ENCODE peak calls at places on chromosomes 13 and 19, in seven cellular contexts. C, W, Y, G, X, N and D are unnamed samples.

GRCh38 chr19:12112701-12113100 is 27.4 kb downstream of the ZNF20 start:
- DNase-seq in X (no peak), Y (peak), N (no peak), G (no peak), C (no peak), W (no peak), D (no peak)

GRCh38 chr19:46508206-46508605 is 12.5 kb upstream of the PNMA8B start:
- DNase-seq in N (no peak), W (peak), G (no peak), X (no peak), C (no peak), Y (no peak), D (no peak)

GRCh38 chr13:113138792-113139551 is 16.4 kb downstream of the F10 start:
- DNase-seq in X (no peak), W (no peak), C (no peak), Y (no peak), G (no peak), N (peak), D (no peak)

GRCh38 chr13:24684600-24684998 is 4.4 kb downstream of the ATP12A start:
- DNase-seq in Y (peak), C (no peak), N (no peak), X (no peak), G (no peak), W (peak), D (peak)

GRCh38 chr13:91804724-91805123 is 406.3 kb downstream of the GPC5 start:
- DNase-seq in Y (no peak), C (no peak), X (no peak), G (no peak), N (no peak), W (no peak), D (no peak)

GRCh38 chr13:19633340-19634128 is at the start of gene MPHOSPH8:
- DNase-seq in W (peak), N (peak), X (peak), Y (peak), C (peak), G (peak), D (peak)

GRCh38 chr13:85140192-85140591 is 659.0 kb downstream of the SLITRK6 start:
- DNase-seq in C (no peak), X (no peak), Y (no peak), N (no peak), G (no peak), W (no peak), D (no peak)

GRCh38 chr19:8209111-8209964 is at the start of gene CERS4:
- DNase-seq in W (peak), X (peak), G (peak), Y (peak), C (peak), N (peak), D (peak)

GRCh38 chr19:22144394-22144793 is 52.4 kb downstream of the ZNF676 start:
- DNase-seq in G (no peak), X (no peak), Y (no peak), W (peak), C (no peak), N (no peak), D (no peak)

GRCh38 chr19:1957562-1958248 is 16.7 kb downstream of the CSNK1G2 start:
- DNase-seq in X (no peak), W (no peak), C (no peak), N (no peak), G (no peak), Y (no peak), D (no peak)

GRCh38 chr19:1956143-1956537 is 15.2 kb downstream of the CSNK1G2 start:
- DNase-seq in N (no peak), G (no peak), X (no peak), W (no peak), Y (no peak), C (no peak), D (no peak)

GRCh38 chr19:1954547-1954946 is 13.6 kb downstream of the CSNK1G2 start:
- DNase-seq in Y (no peak), N (no peak), C (no peak), W (no peak), G (no peak), X (no peak), D (no peak)

GRCh38 chr19:1955171-1956142 is 14.5 kb downstream of the CSNK1G2 start:
- DNase-seq in N (no peak), W (no peak), G (no peak), C (no peak), Y (no peak), X (no peak), D (no peak)

GRCh38 chr19:1956868-1957492 is 16.0 kb downstream of the CSNK1G2 start:
- DNase-seq in N (no peak), C (peak), G (no peak), Y (no peak), X (peak), W (no peak), D (no peak)
- TF ChIP-seq CTCF in N (no peak), C (no peak), G (no peak), Y (no peak), X (no peak), W (no peak), D (no peak)

GRCh38 chr13:27080018-27080948 is 91.3 kb downstream of the USP12 start:
- DNase-seq in Y (no peak), G (no peak), X (peak), W (no peak), N (no peak), C (no peak), D (no peak)
- TF ChIP-seq CTCF in Y (no peak), G (no peak), X (no peak), W (no peak), N (no peak), C (no peak), D (no peak)

GRCh38 chr13:45466359-45466758 is 1.6 kb downstream of the COG3 start:
- DNase-seq in X (no peak), N (no peak), C (no peak), W (no peak), Y (no peak), G (no peak), D (no peak)

GRCh38 chr13:45468676-45469075 is 3.9 kb downstream of the COG3 start:
- DNase-seq in C (no peak), G (no peak), N (no peak), X (peak), W (peak), Y (peak), D (no peak)

GRCh38 chr13:45464687-45465453 is at the start of gene COG3:
- DNase-seq in W (peak), C (peak), N (peak), X (peak), G (peak), Y (peak), D (peak)

GRCh38 chr13:45464141-45464686 is 525 bp upstream of the COG3 start:
- DNase-seq in W (no peak), G (no peak), X (peak), N (peak), Y (no peak), C (no peak), D (no peak)
- TF ChIP-seq CTCF in W (peak), G (no peak), X (no peak), N (no peak), Y (peak), C (peak), D (no peak)

GRCh38 chr13:45180713-45181601 is 19.9 kb downstream of the KCTD4 start:
- DNase-seq in C (no peak), X (no peak), Y (no peak), G (no peak), W (peak), N (no peak), D (no peak)
- TF ChIP-seq CTCF in C (no peak), X (no peak), Y (no peak), G (no peak), W (no peak), N (no peak), D (no peak)

GRCh38 chr19:16969127-16969526 is 57.5 kb downstream of the CPAMD8 start:
- DNase-seq in N (no peak), C (no peak), Y (peak), G (no peak), X (no peak), W (peak), D (no peak)
- TF ChIP-seq CTCF in N (no peak), C (no peak), Y (no peak), G (no peak), X (no peak), W (peak), D (peak)

GRCh38 chr19:10192922-10193321 is 1.8 kb downstream of the DNMT1 start:
- DNase-seq in G (no peak), Y (peak), N (no peak), W (no peak), X (no peak), C (no peak), D (no peak)
- TF ChIP-seq CTCF in G (no peak), Y (no peak), N (no peak), W (no peak), X (no peak), C (no peak), D (no peak)